ENCODE peak calls at places on chromosomes 16 and 17, in four cellular contexts. M, I, V and P are unnamed samples.

GRCh38 chr16:53429221-53429943 is 4.9 kb upstream of the RBL2 start:
- DNase-seq in M (no peak), I (no peak), V (no peak), P (peak)

GRCh38 chr17:71975998-71976649 is 144.7 kb upstream of the SOX9 start:
- DNase-seq in M (no peak), I (no peak), V (peak), P (peak)

GRCh38 chr17:55420067-55420775 is 1.4 kb downstream of the MMD start:
- DNase-seq in M (peak), I (no peak), V (no peak), P (no peak)

GRCh38 chr16:58119509-58119845 is 9.7 kb downstream of the CFAP20 start:
- DNase-seq in M (no peak), I (no peak), V (no peak), P (no peak)

GRCh38 chr17:74149597-74150427 is 53.7 kb upstream of the RPL38 start:
- DNase-seq in M (no peak), I (no peak), V (no peak), P (no peak)

GRCh38 chr17:2087597-2088211 is 32.8 kb downstream of the HIC1 start:
- DNase-seq in M (no peak), I (no peak), V (no peak), P (no peak)

GRCh38 chr17:47905221-47905733 is 9.2 kb downstream of the SP2 start:
- DNase-seq in M (no peak), I (no peak), V (no peak), P (peak)

GRCh38 chr17:61048398-61049106 is 351.1 kb upstream of the TBX2 start:
- DNase-seq in M (no peak), I (no peak), V (no peak), P (no peak)

GRCh38 chr16:22671301-22672076 is 142.5 kb upstream of the HS3ST2 start:
- DNase-seq in M (no peak), I (no peak), V (peak), P (no peak)

GRCh38 chr17:48498168-48498840 is 32.5 kb downstream of the HOXB1 start:
- DNase-seq in M (no peak), I (peak), V (no peak), P (no peak)

GRCh38 chr16:66705790-66706505 is 9.4 kb upstream of the CMTM4 start:
- DNase-seq in M (no peak), I (no peak), V (no peak), P (no peak)

GRCh38 chr17:48497103-48497502 is 33.7 kb downstream of the HOXB1 start:
- DNase-seq in M (no peak), I (no peak), V (no peak), P (no peak)

GRCh38 chr16:24826096-24826690 is 19.6 kb upstream of the SLC5A11 start:
- DNase-seq in M (no peak), I (no peak), V (no peak), P (no peak)

GRCh38 chr17:46977348-46977747 is 1.7 kb downstream of the RPRML start:
- DNase-seq in M (no peak), I (peak), V (peak), P (no peak)

GRCh38 chr17:10055251-10055975 is 143.0 kb downstream of the GAS7 start:
- DNase-seq in M (no peak), I (no peak), V (no peak), P (no peak)

GRCh38 chr17:21676281-21677111 is 15.8 kb upstream of the KCNJ18 start:
- DNase-seq in M (no peak), I (no peak), V (no peak), P (no peak)

GRCh38 chr16:85166281-85166680 is 54.0 kb upstream of the CIBAR2 start:
- DNase-seq in M (no peak), I (no peak), V (no peak), P (no peak)

GRCh38 chr16:16080465-16081065 is 131.1 kb downstream of the ABCC1 start:
- DNase-seq in M (no peak), I (no peak), V (no peak), P (no peak)

GRCh38 chr16:47213761-47214440 is 70.2 kb upstream of the NETO2 start:
- DNase-seq in M (no peak), I (no peak), V (no peak), P (no peak)

GRCh38 chr17:20896153-20896649 is 146.6 kb downstream of the USP22 start:
- DNase-seq in M (peak), I (no peak), V (no peak), P (no peak)

GRCh38 chr17:179066-179432 is 2.4 kb downstream of the DOC2B start:
- DNase-seq in M (no peak), I (no peak), V (no peak), P (no peak)

GRCh38 chr17:7374353-7374752 is 6.5 kb upstream of the TNK1 start:
- DNase-seq in M (no peak), I (no peak), V (no peak), P (no peak)

GRCh38 chr16:17885659-17886200 is 415.0 kb upstream of the XYLT1 start:
- DNase-seq in M (no peak), I (no peak), V (no peak), P (no peak)

GRCh38 chr16:19127205-19127604 is 13.4 kb downstream of the ITPRIPL2 start:
- DNase-seq in M (no peak), I (no peak), V (no peak), P (no peak)

GRCh38 chr17:61397086-61397842 is 2.4 kb upstream of the TBX2 start:
- DNase-seq in M (no peak), I (no peak), V (peak), P (no peak)

GRCh38 chr17:39663688-39664580 is 1.2 kb upstream of the TCAP start:
- DNase-seq in M (no peak), I (no peak), V (peak), P (no peak)

GRCh38 chr17:78558181-78558850 is 18.9 kb downstream of the DNAH17 start:
- DNase-seq in M (no peak), I (no peak), V (peak), P (no peak)

GRCh38 chr17:28743243-28744103 is at the start of gene TRAF4:
- DNase-seq in M (peak), I (peak), V (peak), P (peak)

GRCh38 chr16:1052791-1053521 is 19.6 kb upstream of the SSTR5 start:
- DNase-seq in M (no peak), I (no peak), V (no peak), P (no peak)

GRCh38 chr16:2664522-2665096 is 17.7 kb upstream of the KCTD5 start:
- DNase-seq in M (no peak), I (no peak), V (no peak), P (no peak)

GRCh38 chr16:3729161-3730112 is 12.1 kb upstream of the TRAP1 start:
- DNase-seq in M (no peak), I (no peak), V (no peak), P (no peak)